ENCODE peak calls at places on chromosomes 2 and 18, in eight cellular contexts. U, I, O, R, B, D, C and J are unnamed samples.

GRCh38 chr2:72496479-72496878 is 329.4 kb downstream of the EXOC6B start:
- DNase-seq in U (no peak), I (no peak), O (no peak), R (no peak), B (no peak), D (no peak), C (no peak), J (no peak)

GRCh38 chr2:157935378-157935726 is 59.2 kb upstream of the ACVR1 start:
- DNase-seq in U (no peak), I (no peak), O (no peak), R (no peak), B (no peak), D (no peak), C (no peak), J (no peak)

GRCh38 chr2:97645112-97645699 is 656 bp upstream of the COX5B start:
- DNase-seq in U (no peak), I (peak; percentile 41), O (no peak), R (no peak), B (peak; percentile 49), D (peak; percentile 47), C (peak; percentile 60), J (no peak)

GRCh38 chr2:50722828-50723227 is 309.1 kb downstream of the NRXN1 start:
- DNase-seq in U (no peak), I (no peak), O (no peak), R (no peak), B (peak; percentile 19), D (no peak), C (no peak), J (no peak)

GRCh38 chr2:230714122-230714453 is 1.4 kb downstream of the CAB39 start:
- DNase-seq in U (peak; percentile 72), I (peak; percentile 58), O (no peak), R (no peak), B (peak; percentile 47), D (no peak), C (peak; percentile 46), J (peak; percentile 24)

GRCh38 chr2:209648714-209649113 is 122.9 kb upstream of the UNC80 start:
- DNase-seq in U (no peak), I (no peak), O (no peak), R (no peak), B (peak; percentile 34), D (no peak), C (no peak), J (no peak)

GRCh38 chr2:199466704-199467461 is 9.1 kb upstream of the SATB2 start:
- DNase-seq in U (no peak), I (no peak), O (no peak), R (no peak), B (peak; percentile 59), D (no peak), C (no peak), J (no peak)

GRCh38 chr2:83069724-83070123 is 1389.4 kb downstream of the SUCLG1 start:
- DNase-seq in U (no peak), I (no peak), O (no peak), R (no peak), B (no peak), D (no peak), C (peak; percentile 28), J (no peak)

GRCh38 chr2:76478636-76479035 is 767.9 kb upstream of the GCFC2 start:
- DNase-seq in U (no peak), I (no peak), O (no peak), R (no peak), B (no peak), D (no peak), C (no peak), J (no peak)

GRCh38 chr18:9328776-9329175 is 5.8 kb upstream of the TWSG1 start:
- DNase-seq in U (no peak), I (no peak), O (no peak), R (no peak), B (no peak), D (no peak), C (no peak), J (no peak)

GRCh38 chr2:108586631-108587030 is 52.4 kb downstream of the LIMS1 start:
- DNase-seq in U (no peak), I (no peak), O (no peak), R (no peak), B (no peak), D (no peak), C (no peak), J (no peak)

GRCh38 chr2:98736464-98736889 is 5.5 kb upstream of the MGAT4A start:
- DNase-seq in U (peak; percentile 52), I (no peak), O (no peak), R (no peak), B (no peak), D (no peak), C (no peak), J (no peak)

GRCh38 chr18:30328839-30329238 is 713.7 kb downstream of the DSC3 start:
- DNase-seq in U (no peak), I (no peak), O (no peak), R (peak; percentile 6), B (no peak), D (no peak), C (no peak), J (no peak)

GRCh38 chr2:154386186-154386585 is 312.3 kb upstream of the KCNJ3 start:
- DNase-seq in U (no peak), I (no peak), O (no peak), R (no peak), B (no peak), D (no peak), C (no peak), J (no peak)
- H3K27ac ChIP-seq in U (no peak overlapping the region), I (no peak overlapping the region), O (no peak overlapping the region), R (no peak overlapping the region), B (no peak overlapping the region), D (no peak overlapping the region), C (no peak overlapping the region), J (no peak overlapping the region)

DNA sequence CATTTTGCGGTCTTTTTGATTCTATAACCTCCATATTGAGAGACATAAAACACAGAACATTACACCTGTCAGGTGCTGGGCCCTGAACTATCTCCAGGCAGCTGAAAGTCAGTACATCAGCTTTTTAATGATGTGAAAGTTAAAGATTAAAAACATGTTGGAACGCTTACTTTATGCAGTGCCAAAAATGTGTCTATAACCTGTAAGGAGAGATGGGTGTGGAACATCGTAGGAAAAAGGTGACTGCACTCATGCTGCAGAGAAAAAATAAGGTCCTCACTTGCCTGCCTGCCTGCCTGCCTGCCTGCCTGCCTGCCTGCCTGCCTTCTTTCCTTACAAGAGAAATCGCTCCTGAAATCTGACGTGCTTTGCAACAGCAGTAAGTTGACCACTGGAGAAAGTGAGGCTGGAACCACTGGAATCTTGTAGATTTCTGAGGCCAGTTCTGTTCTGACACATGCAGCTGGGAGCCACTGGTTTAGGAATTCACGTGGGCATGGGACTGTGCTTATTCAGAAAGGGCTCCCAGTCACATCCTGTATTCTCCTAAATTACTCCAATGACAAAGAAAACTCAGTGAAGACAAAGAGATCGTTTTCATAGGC is 34.1 kb downstream of the BCL11A start:
- DNase-seq in U (no peak), I (no peak), O (no peak), R (no peak), B (no peak), D (no peak), C (no peak), J (no peak)
- TF ChIP-seq REST in U (no peak), I (no peak), O (no peak), R (no peak), B (no peak), D (no peak), C (no peak), J (no peak)

GRCh38 chr2:100976061-100976460 is 26.0 kb upstream of the RPL31 start:
- DNase-seq in U (no peak), I (no peak), O (no peak), R (no peak), B (no peak), D (no peak), C (no peak), J (no peak)

GRCh38 chr2:100975521-100975785 is 26.6 kb upstream of the RPL31 start:
- DNase-seq in U (no peak), I (no peak), O (no peak), R (no peak), B (no peak), D (no peak), C (no peak), J (no peak)

GRCh38 chr2:100977511-100977910 is 24.6 kb upstream of the RPL31 start:
- DNase-seq in U (no peak), I (no peak), O (no peak), R (no peak), B (no peak), D (no peak), C (no peak), J (no peak)

GRCh38 chr2:100978582-100979051 is 23.5 kb upstream of the RPL31 start:
- DNase-seq in U (no peak), I (no peak), O (no peak), R (no peak), B (no peak), D (no peak), C (no peak), J (no peak)

DNA sequence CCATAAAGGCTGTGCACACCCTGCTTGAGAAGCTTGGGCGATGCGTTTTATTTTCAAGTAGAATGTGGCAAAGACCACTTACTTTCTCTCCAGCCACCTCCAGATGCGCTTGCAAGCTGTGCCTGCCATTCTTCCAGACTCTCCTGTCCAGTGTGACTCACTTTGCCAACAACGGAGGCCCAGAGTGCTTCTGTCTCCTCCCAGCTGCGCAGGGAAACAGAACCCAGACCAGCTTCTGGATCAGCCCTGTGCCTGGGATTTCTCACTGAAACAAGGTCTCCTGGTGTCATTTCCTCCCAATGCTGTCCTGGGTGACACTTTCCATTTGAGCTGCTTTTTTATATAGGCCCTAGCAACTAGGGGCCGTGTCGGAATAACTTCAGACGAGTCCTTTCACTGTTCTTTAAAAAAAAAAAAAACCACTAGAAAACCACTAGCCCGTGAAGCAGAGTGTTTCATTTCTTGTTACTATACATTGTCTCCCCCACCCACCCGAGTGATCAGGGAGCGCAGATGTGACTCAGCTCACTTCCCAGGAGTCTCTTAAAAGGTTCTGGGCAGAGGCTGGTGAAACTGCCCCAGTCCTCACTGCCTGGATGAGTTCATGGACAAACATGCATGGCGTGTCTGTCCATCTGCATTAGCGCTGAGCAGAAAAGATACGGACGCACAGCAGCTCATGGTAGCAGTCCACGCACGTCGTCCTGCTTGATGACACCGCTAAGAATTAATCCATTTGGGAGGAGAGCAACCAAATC is 25.3 kb upstream of the RPL31 start:
- DNase-seq in U (no peak), I (no peak), O (no peak), R (no peak), B (no peak), D (no peak), C (no peak), J (no peak)
- H3K27ac ChIP-seq in U (no peak overlapping the region), I (no peak overlapping the region), O (no peak overlapping the region), R (no peak overlapping the region), B (no peak overlapping the region), D (peak overlapping the region; percentile 32), C (no peak overlapping the region), J (no peak overlapping the region)

GRCh38 chr2:225108805-225109204 is 66.5 kb upstream of the DOCK10 start:
- DNase-seq in U (no peak), I (no peak), O (no peak), R (no peak), B (no peak), D (no peak), C (no peak), J (no peak)

GRCh38 chr2:225104321-225104720 is 62.1 kb upstream of the DOCK10 start:
- DNase-seq in U (no peak), I (no peak), O (no peak), R (no peak), B (no peak), D (no peak), C (no peak), J (no peak)

GRCh38 chr2:225103737-225104141 is 61.5 kb upstream of the DOCK10 start:
- DNase-seq in U (no peak), I (no peak), O (no peak), R (no peak), B (no peak), D (no peak), C (no peak), J (no peak)

GRCh38 chr2:225100856-225101294 is 58.6 kb upstream of the DOCK10 start:
- DNase-seq in U (no peak), I (no peak), O (peak; percentile 39), R (peak; percentile 48), B (no peak), D (no peak), C (peak; percentile 1), J (peak; percentile 91)

GRCh38 chr2:225104971-225105370 is 62.7 kb upstream of the DOCK10 start:
- DNase-seq in U (no peak), I (no peak), O (no peak), R (peak; percentile 26), B (no peak), D (no peak), C (no peak), J (peak; percentile 53)
- TF ChIP-seq REST in U (no peak), I (no peak), O (no peak), R (no peak), B (no peak), D (no peak), C (no peak), J (no peak)